ENCODE peak calls at places on chromosomes 5 and 9, in four cellular contexts. O is left ventricle myocardium inferior; I is CD8-positive, alpha-beta T cell; Y is right atrium auricular region. W is an unnamed sample. For H3K27me3, the result is how much of the 10 kb centered on the place peaks cover.

GRCh38 chr5:157828949-157829639 is 29.9 kb downstream of the CLINT1 start:
- DNase-seq in Y (no peak), I (no peak), O (no peak), W (no peak)

GRCh38 chr5:20367178-20367577 is 379.2 kb upstream of the CDH18 start:
- DNase-seq in Y (no peak), I (no peak), O (no peak), W (no peak)

GRCh38 chr9:21817176-21817575 is 14.7 kb downstream of the MTAP start:
- DNase-seq in Y (no peak), O (no peak), I (no peak), W (no peak)

GRCh38 chr9:121975801-121976277 is 117.3 kb downstream of the TTLL11 start:
- DNase-seq in Y (no peak), O (no peak), I (no peak), W (no peak)

GRCh38 chr5:76787237-76787636 is 31.6 kb upstream of the F2RL1 start:
- DNase-seq in Y (peak), O (peak), I (no peak), W (no peak)

GRCh38 chr5:176734756-176735342 is 75.5 kb upstream of the UNC5A start:
- DNase-seq in I (no peak), O (no peak), Y (no peak), W (no peak)

GRCh38 chr5:154860123-154860522 is 1.7 kb downstream of the CNOT8 start:
- DNase-seq in O (no peak), Y (no peak), I (no peak), W (no peak)

GRCh38 chr5:177524941-177525655 is 8.3 kb upstream of the DDX41 start:
- DNase-seq in I (no peak), O (no peak), Y (no peak), W (no peak)

GRCh38 chr5:56649569-56649968 is 165.8 kb upstream of the MAP3K1 start:
- DNase-seq in O (peak), I (no peak), Y (no peak), W (no peak)

GRCh38 chr5:68392608-68393007 is 177.1 kb downstream of the PIK3R1 start:
- DNase-seq in Y (no peak), O (no peak), I (no peak), W (no peak)

GRCh38 chr5:21419383-21419782 is 1431.4 kb upstream of the CDH18 start:
- DNase-seq in I (no peak), O (no peak), Y (no peak), W (no peak)

GRCh38 chr9:30851600-30851999 is 1532.8 kb upstream of the ACO1 start:
- DNase-seq in I (no peak), O (no peak), Y (no peak), W (no peak)

GRCh38 chr9:109699019-109699418 is 81.0 kb upstream of the PALM2AKAP2 start:
- DNase-seq in I (no peak), Y (no peak), O (no peak), W (no peak)

GRCh38 chr5:157371655-157372471 is 88.2 kb upstream of the NIPAL4 start:
- DNase-seq in O (no peak), Y (no peak), I (no peak), W (no peak)

GRCh38 chr5:93800988-93801811 is 59.8 kb upstream of the POU5F2 start:
- DNase-seq in I (no peak), Y (no peak), O (no peak), W (no peak)

GRCh38 chr9:124774131-124774978 is 2.6 kb upstream of the OLFML2A start:
- DNase-seq in I (peak), O (peak), Y (peak), W (peak)

GRCh38 chr5:79229357-79230174 is 6.4 kb upstream of the JMY start:
- DNase-seq in O (no peak), I (no peak), Y (no peak), W (no peak)

GRCh38 chr5:68499952-68500351 is 284.4 kb downstream of the PIK3R1 start:
- DNase-seq in O (no peak), I (no peak), Y (no peak), W (no peak)

GRCh38 chr5:77437194-77437593 is 54.9 kb downstream of the WDR41 start:
- DNase-seq in O (no peak), Y (no peak), I (no peak), W (no peak)

GRCh38 chr9:115691686-115692085 is 461.9 kb upstream of the PAPPA start:
- DNase-seq in I (no peak), Y (no peak), O (no peak), W (no peak)

GRCh38 chr9:133044661-133045060 is 13.9 kb downstream of the GTF3C5 start:
- DNase-seq in O (no peak), Y (no peak), I (no peak), W (no peak)

GRCh38 chr9:136433849-136434579 is 5.6 kb downstream of the INPP5E start:
- DNase-seq in O (no peak), Y (no peak), I (no peak), W (no peak)

GRCh38 chr5:66174338-66174737 is 30.2 kb downstream of the SREK1 start:
- DNase-seq in O (no peak), Y (no peak), I (no peak), W (no peak)

GRCh38 chr5:94288937-94289336 is 329.5 kb downstream of the KIAA0825 start:
- DNase-seq in O (no peak), Y (no peak), I (no peak), W (no peak)

GRCh38 chr5:103475629-103476240 is 86.9 kb downstream of the NUDT12 start:
- DNase-seq in I (no peak), O (no peak), Y (no peak), W (no peak)

GRCh38 chr5:97365173-97365845 is 182.3 kb upstream of the RIOK2 start:
- DNase-seq in O (no peak), I (no peak), Y (no peak), W (no peak)

GRCh38 chr9:106860731-106861584 is 2.0 kb upstream of the ZNF462 start:
- DNase-seq in I (no peak), O (peak), Y (no peak), W (no peak)

GRCh38 chr5:21802869-21803490 is 1050.2 kb downstream of the CDH12 start:
- DNase-seq in I (no peak), Y (no peak), O (no peak), W (no peak)

GRCh38 chr9:26261503-26262330 is 583.5 kb upstream of the TUSC1 start:
- DNase-seq in Y (no peak), I (no peak), O (no peak), W (no peak)

GRCh38 chr5:67639311-67639710 is 442.7 kb upstream of the CD180 start:
- DNase-seq in O (peak), I (no peak), Y (no peak), W (no peak)

GRCh38 chr5:74766348-74766886 is 500 bp downstream of the GFM2 start:
- DNase-seq in Y (no peak), I (no peak), O (no peak), W (no peak)

GRCh38 chr5:84231390-84231789 is 153.3 kb downstream of the EDIL3 start:
- DNase-seq in Y (no peak), O (no peak), I (no peak), W (no peak)

GRCh38 chr5:180494510-180495181 is 467 bp downstream of the CNOT6 start:
- DNase-seq in O (peak), I (no peak), Y (peak), W (peak)

GRCh38 chr5:132822650-132823480 is 7.6 kb downstream of the SHROOM1 start:
- DNase-seq in O (no peak), Y (no peak), I (no peak), W (no peak)

GRCh38 chr5:132824426-132824825 is 6.0 kb downstream of the SHROOM1 start:
- DNase-seq in O (no peak), Y (no peak), I (no peak), W (no peak)

GRCh38 chr5:132821791-132822190 is 8.7 kb downstream of the SHROOM1 start:
- DNase-seq in I (no peak), O (no peak), Y (no peak), W (no peak)

GRCh38 chr5:132825165-132825823 is 5.2 kb downstream of the SHROOM1 start:
- DNase-seq in I (no peak), Y (peak), O (no peak), W (no peak)

DNA sequence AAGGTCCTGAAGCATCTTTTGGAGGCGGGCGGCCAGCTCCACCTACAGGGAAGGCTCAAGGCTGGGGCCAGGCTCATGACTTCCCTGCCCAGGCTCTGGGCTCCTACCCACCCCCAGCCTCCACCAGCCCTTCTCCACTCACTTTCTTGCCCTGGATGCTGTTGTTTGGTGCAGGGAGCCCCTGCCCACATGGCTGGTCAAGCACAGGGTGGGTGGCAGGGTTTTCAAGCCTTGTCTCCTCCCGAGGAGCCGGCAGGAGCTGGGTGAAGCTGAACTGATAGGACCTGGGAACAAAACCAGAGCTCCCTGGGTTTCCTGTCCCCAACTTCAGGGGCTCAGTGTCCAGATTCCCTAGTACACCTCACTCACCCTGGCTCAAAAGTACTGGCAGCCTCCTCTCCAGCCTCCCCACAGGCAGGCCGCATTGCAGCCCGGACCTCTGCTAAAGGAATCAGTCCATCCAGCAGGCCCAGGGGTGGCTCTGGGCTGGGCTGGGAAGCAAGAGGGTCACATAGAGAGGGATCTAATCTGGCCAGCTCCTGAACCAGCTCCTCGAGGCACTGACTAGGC is 6.9 kb downstream of the SHROOM1 start:
- DNase-seq in O (no peak), I (no peak), Y (no peak), W (no peak)
- TF ChIP-seq CTCF in O (no peak), I (no peak), Y (no peak), W (no peak)

GRCh38 chr5:142000176-142000575 is 12.7 kb downstream of the GNPDA1 start:
- DNase-seq in Y (no peak), I (no peak), O (no peak), W (no peak)

GRCh38 chr5:142000709-142001484 is 11.9 kb downstream of the GNPDA1 start:
- DNase-seq in Y (no peak), I (no peak), O (no peak), W (no peak)

GRCh38 chr5:141994737-141995136 is 18.1 kb downstream of the GNPDA1 start:
- DNase-seq in Y (no peak), I (no peak), O (no peak), W (no peak)

GRCh38 chr5:141995656-141996055 is 17.2 kb downstream of the GNPDA1 start:
- DNase-seq in O (no peak), Y (no peak), I (no peak), W (no peak)

DNA sequence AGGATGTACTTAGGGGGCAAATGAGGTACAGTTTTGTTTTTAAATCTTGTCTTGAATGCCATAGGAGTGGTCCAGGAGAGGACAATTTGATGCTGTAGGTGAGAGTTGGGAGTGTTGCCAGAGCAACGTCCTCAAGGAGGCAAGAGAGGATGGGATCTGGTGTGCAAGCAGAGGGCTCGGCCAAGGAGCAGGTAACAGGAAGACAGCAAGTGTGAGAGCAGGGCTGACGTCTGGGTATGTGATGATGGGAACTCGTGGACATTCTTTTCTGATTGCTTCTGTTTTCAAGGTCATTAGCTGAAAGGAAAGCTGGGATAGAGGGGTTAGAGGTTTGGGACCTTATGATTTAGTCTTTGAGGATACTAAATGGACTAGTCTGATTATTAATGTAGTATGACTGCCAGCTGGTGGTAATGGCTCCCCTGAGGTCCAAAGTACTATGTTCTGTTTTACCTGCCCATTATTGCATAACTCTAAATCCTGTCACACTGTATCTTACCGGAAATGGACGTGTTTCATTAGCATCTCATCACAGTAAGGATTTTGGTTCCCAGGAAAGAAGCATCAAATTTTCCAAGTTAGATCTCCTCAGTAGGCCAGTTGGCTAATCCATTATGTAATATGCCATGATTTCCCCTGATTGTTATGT is 15.3 kb downstream of the GNPDA1 start:
- DNase-seq in Y (no peak), I (no peak), O (no peak), W (no peak)
- H3K27ac ChIP-seq in Y (no peak), I (no peak), O (no peak), W (no peak)

DNA sequence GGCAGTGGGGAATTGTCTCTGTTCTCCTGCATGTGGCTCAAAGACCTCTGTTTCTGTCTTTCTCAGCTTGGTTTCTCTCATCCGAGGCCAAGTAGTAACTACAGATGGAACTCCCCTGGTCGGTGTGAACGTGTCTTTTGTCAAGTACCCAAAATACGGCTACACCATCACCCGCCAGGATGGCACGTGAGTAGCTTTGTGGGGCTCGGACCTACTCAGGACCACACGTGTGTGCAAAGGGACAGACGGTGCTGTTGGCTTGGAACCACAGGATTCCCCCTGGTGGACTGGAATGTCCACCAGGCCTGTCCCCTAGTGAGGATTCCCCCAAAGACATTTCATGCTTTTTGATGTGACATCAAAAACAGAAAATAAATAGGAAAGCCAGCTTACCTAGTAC is 96.3 kb upstream of the WWC1 start:
- DNase-seq in O (no peak), I (no peak), Y (no peak), W (no peak)
- H3K27me3 ChIP-seq in O (under half), I (under half), Y (under half), W (under half)

GRCh38 chr9:134130503-134131375 is 5.1 kb upstream of the WDR5 start:
- DNase-seq in O (peak), Y (no peak), I (no peak), W (no peak)
- TF ChIP-seq CTCF in O (no peak), Y (no peak), I (no peak), W (no peak)

DNA sequence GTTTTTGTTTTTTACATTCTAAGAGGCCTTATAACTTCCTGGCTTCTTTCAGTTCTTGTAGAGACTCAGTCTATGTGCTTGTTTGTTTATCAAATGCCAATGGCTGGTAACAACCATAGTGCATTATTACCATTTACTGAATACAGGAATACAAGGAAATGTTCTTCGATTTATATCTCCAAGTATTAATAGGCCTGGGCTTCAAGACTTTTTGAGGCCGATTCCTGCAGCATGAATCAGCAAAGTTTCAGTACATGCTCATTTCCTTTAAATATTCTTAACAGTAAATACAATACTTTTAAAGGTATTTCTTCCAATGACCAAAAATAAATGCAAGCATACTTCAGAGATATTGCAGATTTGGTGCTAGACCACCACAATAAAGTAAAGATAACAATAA is 535.3 kb downstream of the EFNA5 start:
- DNase-seq in I (no peak), Y (no peak), O (no peak), W (no peak)
- H3K27ac ChIP-seq in I (no peak), Y (no peak), O (no peak), W (no peak)

GRCh38 chr9:126261584-126262356 is 64.9 kb upstream of the MVB12B start:
- DNase-seq in O (no peak), Y (no peak), I (no peak), W (no peak)
- H3K27me3 ChIP-seq in O (half or more), Y (under half), I (under half), W (under half)

GRCh38 chr9:28956111-28956880 is 1383.0 kb upstream of the C9orf72 start:
- DNase-seq in I (no peak), Y (no peak), O (no peak), W (no peak)

GRCh38 chr9:28946648-28947047 is 1373.4 kb upstream of the C9orf72 start:
- DNase-seq in Y (no peak), O (no peak), I (no peak), W (no peak)

DNA sequence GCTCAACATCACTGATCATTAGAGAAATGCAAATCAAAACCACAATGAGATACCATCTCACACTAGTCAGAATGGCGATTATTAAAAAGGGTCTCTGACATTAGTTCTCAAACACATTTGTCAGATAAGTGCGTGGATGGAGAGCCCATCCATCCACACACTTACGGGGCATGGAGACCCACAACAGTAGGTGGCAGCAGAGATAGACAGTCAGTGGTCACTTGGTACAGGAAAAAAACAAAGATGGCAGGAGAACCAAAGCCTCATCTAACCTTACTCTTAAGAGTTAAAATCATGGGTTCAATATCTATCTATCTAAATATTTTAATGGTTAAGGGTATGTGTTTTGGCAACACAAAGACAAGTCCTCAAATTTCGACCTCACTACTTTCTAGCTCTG is 1378.7 kb upstream of the C9orf72 start:
- DNase-seq in Y (no peak), I (no peak), O (no peak), W (no peak)
- TF ChIP-seq CTCF in Y (no peak), I (no peak), O (no peak), W (no peak)

GRCh38 chr9:130299785-130300615 is 34.4 kb downstream of the HMCN2 start:
- DNase-seq in Y (no peak), O (no peak), I (no peak), W (no peak)
- H3K27ac ChIP-seq in Y (peak), O (peak), I (no peak), W (no peak)